ENCODE peak calls at places on chromosomes 11 and 22, in five cellular contexts. D, T, J, X and O are unnamed samples.

GRCh38 chr22:46731246-46732040 is 6.6 kb downstream of the CERK start:
- DNase-seq in D (peak), T (peak), J (no peak), X (no peak), O (no peak)

GRCh38 chr11:98679673-98680072 is 341.1 kb upstream of the CNTN5 start:
- DNase-seq in D (no peak), T (no peak), J (no peak), X (no peak), O (no peak)

GRCh38 chr22:20573830-20574615 is 66.6 kb downstream of the MED15 start:
- DNase-seq in D (no peak), T (no peak), J (no peak), X (no peak), O (no peak)

GRCh38 chr11:10328314-10329090 is 23.6 kb downstream of the ADM start:
- DNase-seq in D (no peak), T (no peak), J (no peak), X (no peak), O (no peak)

GRCh38 chr22:38423512-38424503 is 31.2 kb downstream of the KCNJ4 start:
- DNase-seq in D (peak), T (no peak), J (no peak), X (no peak), O (no peak)

GRCh38 chr11:34480339-34480738 is 33.3 kb downstream of the ELF5 start:
- DNase-seq in D (no peak), T (no peak), J (no peak), X (no peak), O (no peak)

GRCh38 chr11:2534131-2534956 is 89.5 kb downstream of the KCNQ1 start:
- DNase-seq in D (no peak), T (no peak), J (no peak), X (no peak), O (no peak)

GRCh38 chr11:115612331-115612730 is 108.1 kb upstream of the CADM1 start:
- DNase-seq in D (no peak), T (no peak), J (no peak), X (no peak), O (no peak)

GRCh38 chr11:70697701-70698100 is 299.4 kb downstream of the CTTN start:
- DNase-seq in D (no peak), T (no peak), J (no peak), X (no peak), O (no peak)

GRCh38 chr11:6321961-6322362 is 1.7 kb upstream of the CAVIN3 start:
- DNase-seq in D (no peak), T (no peak), J (no peak), X (no peak), O (no peak)

GRCh38 chr11:17314232-17314547 is 37.4 kb upstream of the NCR3LG1 start:
- DNase-seq in D (no peak), T (no peak), J (no peak), X (no peak), O (no peak)

GRCh38 chr11:69361048-69361447 is 67.1 kb downstream of the MYEOV start:
- DNase-seq in D (no peak), T (no peak), J (no peak), X (no peak), O (no peak)

GRCh38 chr11:326592-326841 is 5.9 kb upstream of the IFITM3 start:
- DNase-seq in D (no peak), T (no peak), J (no peak), X (no peak), O (no peak)

GRCh38 chr11:126348806-126349582 is 6.5 kb upstream of the ST3GAL4 start:
- DNase-seq in D (no peak), T (no peak), J (no peak), X (no peak), O (no peak)

GRCh38 chr22:49658902-49659280 is 168.8 kb downstream of the BRD1 start:
- DNase-seq in D (no peak), T (no peak), J (no peak), X (no peak), O (no peak)

GRCh38 chr11:61279934-61280656 is 15.0 kb downstream of the VWCE start:
- DNase-seq in D (no peak), T (peak), J (no peak), X (no peak), O (no peak)

GRCh38 chr11:120337896-120338840 is 2.0 kb downstream of the ARHGEF12 start:
- DNase-seq in D (peak), T (no peak), J (no peak), X (no peak), O (no peak)

GRCh38 chr11:73135346-73136284 is 6.5 kb downstream of the FCHSD2 start:
- DNase-seq in D (no peak), T (no peak), J (no peak), X (no peak), O (no peak)

GRCh38 chr11:11027271-11027670 is 169.4 kb upstream of the ZBED5 start:
- DNase-seq in D (no peak), T (no peak), J (no peak), X (no peak), O (no peak)

GRCh38 chr11:95154514-95154913 is 64.9 kb downstream of the ENDOD1 start:
- DNase-seq in D (peak), T (peak), J (peak), X (no peak), O (peak)

GRCh38 chr11:118241191-118242098 is 10.7 kb downstream of the MPZL3 start:
- DNase-seq in D (peak), T (peak), J (no peak), X (no peak), O (no peak)

GRCh38 chr11:46160100-46160499 is 38.8 kb upstream of the PHF21A start:
- DNase-seq in D (no peak), T (peak), J (no peak), X (no peak), O (no peak)

GRCh38 chr11:77698896-77699295 is 61.3 kb upstream of the CLNS1A start:
- DNase-seq in D (no peak), T (no peak), J (no peak), X (no peak), O (no peak)

GRCh38 chr11:21794306-21794705 is 398.6 kb upstream of the ANO5 start:
- DNase-seq in D (no peak), T (no peak), J (no peak), X (no peak), O (no peak)

GRCh38 chr11:46528445-46529085 is 65.3 kb downstream of the AMBRA1 start:
- DNase-seq in D (no peak), T (no peak), J (no peak), X (no peak), O (no peak)

GRCh38 chr11:936199-936598 is 10.5 kb downstream of the AP2A2 start:
- DNase-seq in D (peak), T (no peak), J (no peak), X (no peak), O (no peak)

GRCh38 chr22:22908495-22908861 is 20.9 kb downstream of the IGLL5 start:
- DNase-seq in D (no peak), T (no peak), J (no peak), X (no peak), O (no peak)

GRCh38 chr11:127926721-127927120 is 660.6 kb downstream of the ETS1 start:
- DNase-seq in D (no peak), T (no peak), J (no peak), X (no peak), O (no peak)

GRCh38 chr11:18046116-18046777 is at the start of gene TPH1:
- DNase-seq in D (no peak), T (peak), J (no peak), X (no peak), O (no peak)

GRCh38 chr22:42203609-42204008 is 66.8 kb downstream of the TCF20 start:
- DNase-seq in D (no peak), T (no peak), J (no peak), X (no peak), O (no peak)

GRCh38 chr22:25143161-25144076 is 56.2 kb upstream of the CRYBB3 start:
- DNase-seq in D (no peak), T (no peak), J (no peak), X (no peak), O (no peak)

GRCh38 chr11:33721291-33721840 is 14.9 kb downstream of the CD59 start:
- DNase-seq in D (no peak), T (no peak), J (no peak), X (no peak), O (no peak)

GRCh38 chr22:20569059-20570058 is 61.9 kb downstream of the MED15 start:
- DNase-seq in D (no peak), T (peak), J (peak), X (peak), O (peak)

GRCh38 chr11:44561275-44561781 is 4.1 kb upstream of the CD82 start:
- DNase-seq in D (no peak), T (no peak), J (no peak), X (no peak), O (no peak)

DNA sequence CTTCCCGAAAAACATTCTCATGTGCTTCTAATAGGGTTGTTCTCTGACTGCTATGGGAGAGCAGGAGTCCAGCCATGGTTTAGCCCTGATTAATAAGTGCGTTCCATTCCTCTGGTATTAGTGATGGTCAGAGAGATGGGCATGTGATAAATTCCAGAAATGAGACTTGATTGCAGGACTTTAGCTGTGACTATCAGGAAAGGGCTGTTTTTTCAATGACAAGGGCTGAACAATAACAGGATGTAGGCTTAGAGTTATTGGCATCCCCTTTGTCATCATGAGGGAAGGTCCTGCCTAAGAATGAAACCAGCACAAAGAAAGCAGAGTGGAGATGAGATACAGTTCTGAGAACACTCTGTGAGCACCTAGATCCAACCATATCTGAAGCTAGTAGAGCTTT is 494.6 kb downstream of the MIAT start:
- DNase-seq in D (no peak), T (no peak), J (no peak), X (no peak), O (no peak)
- TF ChIP-seq EP300 in D (no peak), T (no peak), J (no peak), X (no peak), O (no peak)

GRCh38 chr11:30631148-30631547 is 45.0 kb upstream of the MPPED2 start:
- DNase-seq in D (no peak), T (no peak), J (no peak), X (no peak), O (no peak)
- TF ChIP-seq EP300 in D (no peak), T (no peak), J (no peak), X (no peak), O (no peak)

DNA sequence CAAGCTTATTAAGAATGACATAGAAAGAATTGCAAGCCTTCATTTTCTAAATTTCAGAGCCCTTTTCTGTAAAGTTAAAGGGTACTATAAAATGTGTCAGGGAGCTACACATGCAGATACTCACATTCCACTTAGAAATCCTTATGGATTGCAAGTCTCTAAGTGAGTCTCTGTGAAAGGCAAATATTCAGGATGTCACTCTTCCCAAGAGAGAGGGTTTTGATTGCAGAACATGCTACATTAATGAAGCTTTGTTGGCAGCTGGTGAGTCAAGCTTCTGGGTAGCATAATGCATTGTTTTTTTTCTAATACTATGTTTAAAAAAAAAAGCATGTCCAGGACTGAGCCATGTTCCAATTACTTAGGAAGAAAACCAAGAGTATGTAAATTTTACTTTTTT is 369.1 kb downstream of the DCDC1 start:
- DNase-seq in D (no peak), T (no peak), J (no peak), X (no peak), O (no peak)
- TF ChIP-seq EP300 in D (no peak), T (no peak), J (no peak), X (no peak), O (no peak)

GRCh38 chr11:117232911-117233409 is 489 bp downstream of the RNF214 start:
- DNase-seq in D (no peak), T (no peak), J (peak), X (no peak), O (no peak)

GRCh38 chr11:117231637-117232021 is 244 bp downstream of the PCSK7 start:
- DNase-seq in D (no peak), T (no peak), J (no peak), X (no peak), O (no peak)

GRCh38 chr11:117230981-117231636 is 764 bp downstream of the PCSK7 start:
- DNase-seq in D (no peak), T (no peak), J (no peak), X (no peak), O (no peak)

GRCh38 chr11:117230286-117230961 is 1.4 kb downstream of the PCSK7 start:
- DNase-seq in D (no peak), T (no peak), J (no peak), X (peak), O (no peak)

GRCh38 chr11:117232022-117232878 is at the start of the genes PCSK7 and RNF214:
- DNase-seq in D (peak), T (peak), J (peak), X (peak), O (peak)
- TF ChIP-seq EP300 in D (no peak), T (no peak), J (no peak), X (no peak), O (peak)